ENCODE peak calls at places on chromosomes 7 and 10, in eight cellular contexts. T is chondrocyte, P is transverse colon, Z is epithelial cell of esophagus, J is stomach, E is upper lobe of right lung, H is BJ, K is foreskin keratinocyte. I is an unnamed sample.

GRCh38 chr10:80464557-80465466 is 10.7 kb downstream of the TSPAN14 start:
- DNase-seq in P (no peak), H (no peak), Z (no peak), T (no peak), E (no peak), J (peak), K (no peak), I (no peak)

GRCh38 chr10:52409928-52410327 is 95.8 kb downstream of the DKK1 start:
- DNase-seq in Z (peak), H (no peak), J (no peak), T (no peak), P (no peak), E (no peak), K (no peak), I (no peak)

GRCh38 chr10:17835688-17836087 is 26.5 kb downstream of the MRC1 start:
- DNase-seq in H (peak), K (peak), T (no peak), P (no peak), E (no peak), J (no peak), Z (peak), I (no peak)

GRCh38 chr7:124780608-124781007 is 15.0 kb upstream of the GPR37 start:
- DNase-seq in J (no peak), H (no peak), T (no peak), P (no peak), K (no peak), Z (peak), E (no peak), I (no peak)

GRCh38 chr7:106140406-106141173 is 28.5 kb upstream of the SYPL1 start:
- DNase-seq in P (no peak), Z (no peak), H (no peak), K (no peak), E (no peak), J (no peak), T (no peak), I (no peak)

GRCh38 chr7:7562736-7563135 is 3.9 kb upstream of the MIOS start:
- DNase-seq in K (no peak), Z (no peak), H (no peak), P (no peak), J (no peak), E (no peak), T (no peak), I (no peak)

GRCh38 chr10:7561216-7561893 is 105.4 kb downstream of the ITIH5 start:
- DNase-seq in Z (no peak), H (no peak), T (no peak), E (no peak), K (no peak), J (peak), P (peak), I (no peak)

GRCh38 chr7:44284216-44284615 is 41.2 kb downstream of the CAMK2B start:
- DNase-seq in H (no peak), T (peak), E (peak), K (no peak), P (peak), Z (no peak), J (no peak), I (no peak)

GRCh38 chr10:131031346-131031745 is 280.2 kb downstream of the TCERG1L start:
- DNase-seq in T (peak), H (no peak), P (no peak), E (no peak), Z (no peak), J (no peak), K (no peak), I (no peak)

GRCh38 chr10:6643962-6644361 is 63.9 kb upstream of the PRKCQ start:
- DNase-seq in P (no peak), Z (peak), H (no peak), K (peak), J (no peak), T (no peak), E (no peak), I (no peak)

GRCh38 chr10:42836771-42837468 is 54.3 kb downstream of the BMS1 start:
- DNase-seq in Z (peak), P (peak), J (no peak), T (no peak), K (no peak), E (no peak), H (no peak), I (no peak)

GRCh38 chr10:52376665-52377354 is 62.7 kb downstream of the DKK1 start:
- DNase-seq in Z (no peak), H (no peak), E (no peak), K (no peak), P (no peak), J (no peak), T (no peak), I (no peak)

GRCh38 chr7:767941-768729 is 41.1 kb upstream of the PRKAR1B start:
- DNase-seq in J (no peak), P (no peak), K (no peak), Z (no peak), H (no peak), E (no peak), T (no peak), I (no peak)

GRCh38 chr7:25887266-25887665 is 264.7 kb upstream of the NFE2L3 start:
- DNase-seq in Z (no peak), P (no peak), K (no peak), H (no peak), E (no peak), T (no peak), J (no peak), I (no peak)

GRCh38 chr7:40541336-40541735 is 406.5 kb downstream of the SUGCT start:
- DNase-seq in Z (no peak), T (no peak), E (no peak), P (no peak), H (no peak), K (no peak), J (no peak), I (no peak)

GRCh38 chr10:50621981-50622496 is 1.7 kb downstream of the SGMS1 start:
- DNase-seq in T (peak), Z (peak), P (peak), J (peak), K (peak), E (peak), H (peak), I (peak)

GRCh38 chr7:74429153-74429747 is 24.5 kb upstream of the GTF2IRD1 start:
- DNase-seq in P (no peak), H (no peak), E (no peak), K (no peak), J (no peak), Z (no peak), T (peak), I (no peak)

GRCh38 chr7:84161398-84161797 is 33.2 kb downstream of the SEMA3A start:
- DNase-seq in J (no peak), P (no peak), H (no peak), E (no peak), T (no peak), Z (no peak), K (no peak), I (no peak)

GRCh38 chr10:69242844-69243212 is 22.7 kb downstream of the HKDC1 start:
- DNase-seq in E (no peak), H (no peak), P (no peak), T (no peak), K (no peak), J (no peak), Z (no peak), I (no peak)

GRCh38 chr10:119655566-119656001 is 4.4 kb downstream of the BAG3 start:
- DNase-seq in K (no peak), J (peak), H (peak), E (no peak), P (peak), Z (peak), T (no peak), I (no peak)

GRCh38 chr10:123577921-123578461 is 88.2 kb upstream of the GPR26 start:
- DNase-seq in J (no peak), Z (no peak), K (no peak), E (no peak), H (no peak), P (no peak), T (no peak), I (no peak)

GRCh38 chr10:16765532-16766365 is 51.5 kb downstream of the RSU1 start:
- DNase-seq in E (no peak), H (no peak), Z (no peak), K (no peak), P (no peak), J (no peak), T (no peak), I (no peak)
- TF ChIP-seq CTCF in E (no peak), H (no peak), Z (no peak), K (no peak), P (no peak), J (no peak), T (no peak), I (no peak)

DNA sequence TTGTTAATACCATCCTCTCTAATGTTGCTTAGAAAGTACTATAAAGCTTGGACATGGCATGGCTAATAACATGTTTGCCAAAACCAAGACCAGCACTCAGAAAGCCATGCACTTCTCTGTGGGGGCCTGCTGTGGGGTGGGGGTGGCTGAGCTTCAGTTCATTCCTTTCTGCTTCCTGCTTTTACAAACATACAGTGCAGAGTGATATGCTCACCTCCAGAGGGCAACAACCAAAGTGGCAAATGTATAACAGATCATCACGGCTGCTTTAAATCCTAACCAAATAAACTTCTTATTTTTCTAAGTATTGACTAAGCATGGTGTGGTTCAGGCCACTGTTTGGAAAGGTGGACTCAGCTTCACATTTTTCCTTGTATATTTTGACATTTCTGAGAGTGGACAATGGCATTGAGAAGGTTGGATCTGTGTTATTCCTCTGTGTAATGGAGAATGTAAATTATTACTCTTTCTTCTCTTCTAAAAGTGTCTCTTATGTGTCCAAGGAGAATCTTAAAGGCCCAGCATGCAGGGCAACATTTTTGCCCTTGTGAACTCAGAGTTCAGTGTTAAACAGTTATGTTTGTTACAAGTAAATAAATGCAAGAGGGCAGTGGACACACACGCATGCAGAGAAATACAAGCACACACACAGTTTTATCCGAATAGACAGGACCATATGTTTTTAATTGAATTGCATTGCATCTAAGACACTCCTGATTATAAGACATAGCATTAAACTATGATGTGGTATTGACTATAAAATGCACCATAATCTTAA is 186.1 kb downstream of the HERPUD2 start:
- DNase-seq in E (no peak), K (no peak), J (no peak), P (no peak), T (no peak), H (no peak), Z (peak), I (no peak)
- TF ChIP-seq CTCF in E (no peak), K (peak), J (no peak), P (no peak), T (peak), H (no peak), Z (peak), I (no peak)

DNA sequence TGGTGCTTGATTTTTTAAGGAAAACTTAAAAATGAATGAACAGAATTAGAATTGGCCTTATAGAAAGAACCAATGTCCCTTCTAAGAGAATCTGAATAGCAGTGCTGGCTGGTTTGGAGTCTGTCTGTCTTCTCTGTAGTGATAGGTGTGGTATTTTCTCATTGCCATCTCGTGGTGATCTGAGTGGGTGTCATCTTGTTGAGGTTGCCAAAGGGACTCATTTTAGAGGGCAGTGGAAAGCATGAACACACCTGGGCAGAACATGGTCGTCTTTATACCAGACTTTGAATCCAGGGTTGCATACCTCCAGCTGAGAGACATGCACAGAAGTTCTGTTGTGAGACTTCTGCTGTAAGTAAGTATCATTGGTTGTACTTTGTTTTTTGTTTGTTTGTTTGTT is 15.8 kb downstream of the CUL1 start:
- DNase-seq in P (no peak), J (no peak), H (no peak), T (no peak), E (no peak), Z (no peak), K (no peak), I (no peak)
- TF ChIP-seq CTCF in P (no peak), J (no peak), H (no peak), T (no peak), E (no peak), Z (no peak), K (no peak), I (no peak)

GRCh38 chr10:133299224-133299623 is 9.4 kb downstream of the TUBGCP2 start:
- DNase-seq in J (no peak), T (no peak), Z (no peak), E (no peak), H (no peak), K (no peak), P (no peak), I (no peak)
- TF ChIP-seq CTCF in J (no peak), T (no peak), Z (no peak), E (no peak), H (no peak), K (no peak), P (no peak), I (no peak)

GRCh38 chr10:75401569-75402485 is at the start of gene ZNF503:
- DNase-seq in T (peak), H (peak), P (peak), J (peak), Z (peak), K (peak), E (peak), I (peak)
- TF ChIP-seq CTCF in T (peak), H (peak), P (peak), J (no peak), Z (peak), K (peak), E (no peak), I (no peak)

DNA sequence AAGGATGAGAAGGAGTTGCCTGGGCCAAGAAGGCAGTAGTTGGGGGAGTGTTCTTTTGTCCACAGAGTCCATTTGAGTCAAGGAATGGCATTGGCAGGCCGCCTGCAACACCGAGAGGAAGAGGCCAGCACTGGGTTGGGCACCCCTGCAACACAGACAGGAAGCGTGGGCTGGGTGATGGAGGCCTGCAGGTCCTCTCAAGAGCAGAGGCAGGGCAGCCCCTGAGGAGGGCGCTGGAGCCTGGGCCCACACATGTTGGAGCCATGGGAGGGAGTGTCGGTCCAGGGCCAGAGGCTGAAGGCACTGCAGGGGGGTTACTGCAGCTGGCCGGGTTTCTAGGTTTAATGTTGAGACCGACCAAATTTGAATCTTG is 137.3 kb downstream of the PTPN20 start:
- DNase-seq in K (no peak), J (peak), T (peak), E (peak), H (no peak), P (no peak), Z (no peak), I (no peak)
- TF ChIP-seq CTCF in K (peak), J (no peak), T (no peak), E (no peak), H (no peak), P (no peak), Z (no peak), I (no peak)

GRCh38 chr10:104326991-104327610 is 11.2 kb downstream of the ITPRIP start:
- DNase-seq in E (no peak), K (no peak), P (no peak), H (no peak), T (no peak), Z (no peak), J (no peak), I (no peak)

GRCh38 chr10:104328916-104329710 is 9.2 kb downstream of the ITPRIP start:
- DNase-seq in E (no peak), K (peak), T (no peak), Z (peak), J (no peak), H (peak), P (no peak), I (no peak)

GRCh38 chr10:104328636-104328915 is 9.7 kb downstream of the ITPRIP start:
- DNase-seq in H (no peak), P (no peak), Z (no peak), T (no peak), K (no peak), E (no peak), J (no peak), I (no peak)

GRCh38 chr10:104329754-104330153 is 8.5 kb downstream of the ITPRIP start:
- DNase-seq in J (no peak), P (no peak), Z (peak), T (no peak), K (peak), H (peak), E (no peak), I (no peak)

DNA sequence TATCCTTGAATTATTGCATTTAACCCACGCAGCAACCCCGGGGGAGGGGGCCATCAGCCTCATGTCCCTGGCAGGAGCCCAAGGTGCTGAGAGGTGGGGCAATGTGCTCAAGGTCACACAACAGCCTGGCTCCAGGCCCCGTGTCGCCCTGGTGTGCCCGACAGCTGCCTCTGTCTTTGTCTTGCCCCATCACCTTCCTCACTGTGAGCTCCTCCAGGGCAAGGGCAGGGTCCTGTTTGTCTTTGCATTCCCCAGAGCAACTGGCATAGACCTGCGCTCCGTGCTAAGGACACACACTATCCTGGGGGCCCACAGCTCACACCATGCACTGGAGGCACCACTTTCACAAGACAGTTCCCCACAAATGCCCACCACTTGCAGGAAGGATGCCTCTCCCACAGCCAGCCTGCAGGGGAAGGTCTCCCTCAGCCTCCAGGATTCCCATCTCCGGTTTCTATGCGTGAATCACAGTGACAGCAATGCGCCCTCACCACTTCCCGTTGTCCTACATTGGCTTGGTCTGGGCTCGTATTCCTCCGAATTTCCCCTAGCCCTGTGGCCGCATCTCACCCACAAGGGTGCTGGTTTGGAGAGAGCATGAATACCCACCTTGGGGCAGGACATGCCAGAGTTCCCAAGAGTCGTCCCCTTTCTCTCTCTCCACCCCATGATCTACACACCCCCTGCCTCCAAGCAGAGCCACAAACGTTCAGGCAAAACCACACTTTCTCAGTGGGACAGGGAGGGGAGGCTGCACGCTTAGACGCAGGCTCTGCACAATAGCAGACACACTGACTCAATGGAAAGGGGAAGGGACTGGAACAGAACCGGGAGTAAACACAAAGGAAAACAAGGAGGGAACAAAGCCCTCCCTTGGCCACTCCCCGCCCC is 10.3 kb downstream of the ITPRIP start:
- DNase-seq in K (peak), T (no peak), H (peak), E (no peak), P (no peak), J (no peak), Z (peak), I (no peak)
- TF ChIP-seq CTCF in K (peak), T (peak), H (peak), E (no peak), P (no peak), J (no peak), Z (peak), I (no peak)

GRCh38 chr7:29091722-29092121 is 54.6 kb downstream of the CPVL start:
- DNase-seq in K (no peak), J (no peak), E (no peak), Z (no peak), P (no peak), T (no peak), H (no peak), I (peak)
- TF ChIP-seq CTCF in K (no peak), J (no peak), E (no peak), Z (peak), P (peak), T (peak), H (no peak), I (no peak)

DNA sequence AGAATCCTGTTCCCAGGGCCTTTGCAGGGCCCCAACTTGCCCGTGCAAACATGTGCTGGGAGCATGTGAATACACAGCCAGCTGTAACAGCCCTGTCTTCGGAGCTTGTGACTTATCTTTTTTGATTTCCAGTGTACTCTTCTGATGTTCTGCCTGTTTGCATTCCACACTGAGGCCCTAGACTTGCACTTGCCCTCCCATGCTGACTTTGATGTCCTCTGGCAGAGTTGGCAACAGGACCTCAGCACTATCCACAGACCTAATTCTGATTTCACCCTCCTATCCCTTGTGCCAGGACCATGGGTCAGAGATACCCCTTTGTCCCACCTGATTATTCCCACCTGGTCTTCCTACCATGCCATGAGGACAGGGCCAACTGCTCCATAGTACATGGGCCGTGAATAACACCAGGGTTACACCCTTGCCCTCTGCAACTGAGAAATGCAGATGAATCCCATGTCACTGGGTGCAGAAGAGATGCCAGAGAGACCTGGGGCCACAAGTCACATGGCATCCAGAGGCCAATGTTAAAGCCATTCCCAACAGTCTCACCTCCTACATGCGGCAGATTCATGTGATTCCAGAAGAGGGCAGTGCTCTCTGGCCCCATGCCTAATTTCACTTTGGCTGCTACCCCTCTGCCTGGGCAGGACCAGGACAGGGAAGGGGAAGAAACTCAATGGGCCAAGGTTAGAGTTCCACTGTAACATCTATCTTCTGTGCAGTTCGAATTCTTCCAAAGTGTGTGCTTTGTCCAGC is 43.0 kb downstream of the SCRN1 start:
- DNase-seq in K (no peak), J (peak), Z (peak), T (no peak), H (no peak), P (peak), E (no peak), I (no peak)
- TF ChIP-seq CTCF in K (peak), J (no peak), Z (peak), T (peak), H (peak), P (no peak), E (peak), I (no peak)

GRCh38 chr10:73785721-73786511 is 510 bp downstream of the ZSWIM8 start:
- DNase-seq in P (peak), Z (peak), E (peak), K (peak), T (no peak), H (no peak), J (peak), I (peak)
- TF ChIP-seq CTCF in P (no peak), Z (no peak), E (no peak), K (no peak), T (no peak), H (no peak), J (no peak), I (no peak)